ENCODE peak calls at places on chromosome 1, in seven cellular contexts. One of them, this sample, is unnamed. For H3K4me1, the result is how much of the 10 kb centered on the place peaks cover.

GRCh38 chr1:82091729-82092128 is 291.0 kb downstream of the ADGRL2 start:
- DNase-seq in cardiac muscle cell: no peak
- DNase-seq in upper lobe of right lung: no peak
- DNase-seq in esophagus squamous epithelium: no peak
- DNase-seq in mesendoderm: peak
- DNase-seq in left ventricle myocardium inferior: no peak
- DNase-seq in naive thymus-derived CD4-positive, alpha-beta T cell: no peak
- DNase-seq in this sample: no peak

GRCh38 chr1:202165267-202165941 is 5.0 kb upstream of the PTPN7 start:
- DNase-seq in cardiac muscle cell: no peak
- DNase-seq in upper lobe of right lung: peak
- DNase-seq in esophagus squamous epithelium: no peak
- DNase-seq in mesendoderm: no peak
- DNase-seq in left ventricle myocardium inferior: no peak
- DNase-seq in naive thymus-derived CD4-positive, alpha-beta T cell: no peak
- DNase-seq in this sample: no peak

GRCh38 chr1:159175571-159175970 is 4.2 kb downstream of the CADM3 start:
- DNase-seq in cardiac muscle cell: no peak
- DNase-seq in upper lobe of right lung: no peak
- DNase-seq in esophagus squamous epithelium: no peak
- DNase-seq in mesendoderm: no peak
- DNase-seq in left ventricle myocardium inferior: no peak
- DNase-seq in naive thymus-derived CD4-positive, alpha-beta T cell: no peak
- DNase-seq in this sample: no peak

GRCh38 chr1:66605419-66605997 is 71.6 kb downstream of the SGIP1 start:
- DNase-seq in cardiac muscle cell: no peak
- DNase-seq in upper lobe of right lung: no peak
- DNase-seq in esophagus squamous epithelium: no peak
- DNase-seq in mesendoderm: no peak
- DNase-seq in left ventricle myocardium inferior: no peak
- DNase-seq in naive thymus-derived CD4-positive, alpha-beta T cell: no peak
- DNase-seq in this sample: no peak

GRCh38 chr1:56547977-56548376 is 31.4 kb downstream of the PLPP3 start:
- DNase-seq in cardiac muscle cell: no peak
- DNase-seq in upper lobe of right lung: no peak
- DNase-seq in esophagus squamous epithelium: no peak
- DNase-seq in mesendoderm: no peak
- DNase-seq in left ventricle myocardium inferior: peak
- DNase-seq in naive thymus-derived CD4-positive, alpha-beta T cell: no peak
- DNase-seq in this sample: no peak

GRCh38 chr1:56911098-56911497 is 54.7 kb downstream of the C8B start:
- DNase-seq in cardiac muscle cell: no peak
- DNase-seq in upper lobe of right lung: no peak
- DNase-seq in esophagus squamous epithelium: no peak
- DNase-seq in mesendoderm: no peak
- DNase-seq in left ventricle myocardium inferior: no peak
- DNase-seq in naive thymus-derived CD4-positive, alpha-beta T cell: no peak
- DNase-seq in this sample: no peak

GRCh38 chr1:78619803-78620579 is at the start of gene IFI44L:
- DNase-seq in cardiac muscle cell: no peak
- DNase-seq in upper lobe of right lung: no peak
- DNase-seq in esophagus squamous epithelium: no peak
- DNase-seq in mesendoderm: no peak
- DNase-seq in left ventricle myocardium inferior: peak
- DNase-seq in naive thymus-derived CD4-positive, alpha-beta T cell: peak
- DNase-seq in this sample: no peak

GRCh38 chr1:228340686-228341449 is 65.8 kb downstream of the TRIM11 start:
- DNase-seq in cardiac muscle cell: no peak
- DNase-seq in upper lobe of right lung: no peak
- DNase-seq in esophagus squamous epithelium: no peak
- DNase-seq in mesendoderm: peak
- DNase-seq in left ventricle myocardium inferior: no peak
- DNase-seq in naive thymus-derived CD4-positive, alpha-beta T cell: no peak
- DNase-seq in this sample: no peak

GRCh38 chr1:192610114-192610958 is 25.6 kb upstream of the RGS13 start:
- DNase-seq in cardiac muscle cell: no peak
- DNase-seq in upper lobe of right lung: no peak
- DNase-seq in esophagus squamous epithelium: no peak
- DNase-seq in mesendoderm: no peak
- DNase-seq in left ventricle myocardium inferior: no peak
- DNase-seq in naive thymus-derived CD4-positive, alpha-beta T cell: peak
- DNase-seq in this sample: no peak

GRCh38 chr1:236705771-236706565 is 19.7 kb downstream of the ACTN2 start:
- DNase-seq in cardiac muscle cell: peak
- DNase-seq in upper lobe of right lung: no peak
- DNase-seq in esophagus squamous epithelium: no peak
- DNase-seq in mesendoderm: no peak
- DNase-seq in left ventricle myocardium inferior: no peak
- DNase-seq in naive thymus-derived CD4-positive, alpha-beta T cell: no peak
- DNase-seq in this sample: no peak

GRCh38 chr1:228786361-228787129 is 51.3 kb downstream of the RHOU start:
- DNase-seq in cardiac muscle cell: no peak
- DNase-seq in upper lobe of right lung: no peak
- DNase-seq in esophagus squamous epithelium: no peak
- DNase-seq in mesendoderm: no peak
- DNase-seq in left ventricle myocardium inferior: no peak
- DNase-seq in naive thymus-derived CD4-positive, alpha-beta T cell: no peak
- DNase-seq in this sample: no peak

GRCh38 chr1:55466343-55466742 is 251.2 kb upstream of the USP24 start:
- DNase-seq in cardiac muscle cell: no peak
- DNase-seq in upper lobe of right lung: no peak
- DNase-seq in esophagus squamous epithelium: no peak
- DNase-seq in mesendoderm: no peak
- DNase-seq in left ventricle myocardium inferior: no peak
- DNase-seq in naive thymus-derived CD4-positive, alpha-beta T cell: no peak
- DNase-seq in this sample: no peak

GRCh38 chr1:40711465-40712404 is 20.2 kb downstream of the NFYC start:
- DNase-seq in cardiac muscle cell: peak
- DNase-seq in upper lobe of right lung: no peak
- DNase-seq in esophagus squamous epithelium: no peak
- DNase-seq in mesendoderm: no peak
- DNase-seq in left ventricle myocardium inferior: no peak
- DNase-seq in naive thymus-derived CD4-positive, alpha-beta T cell: no peak
- DNase-seq in this sample: no peak

GRCh38 chr1:96674909-96675308 is 46.7 kb upstream of the PTBP2 start:
- DNase-seq in cardiac muscle cell: no peak
- DNase-seq in upper lobe of right lung: no peak
- DNase-seq in esophagus squamous epithelium: no peak
- DNase-seq in mesendoderm: peak
- DNase-seq in left ventricle myocardium inferior: no peak
- DNase-seq in naive thymus-derived CD4-positive, alpha-beta T cell: no peak
- DNase-seq in this sample: no peak

GRCh38 chr1:23562138-23562819 is 3.0 kb upstream of the ID3 start:
- DNase-seq in cardiac muscle cell: peak
- DNase-seq in upper lobe of right lung: peak
- DNase-seq in esophagus squamous epithelium: peak
- DNase-seq in mesendoderm: peak
- DNase-seq in left ventricle myocardium inferior: peak
- DNase-seq in naive thymus-derived CD4-positive, alpha-beta T cell: no peak
- DNase-seq in this sample: no peak

GRCh38 chr1:37498872-37499617 is 15.5 kb downstream of the MEAF6 start:
- DNase-seq in cardiac muscle cell: peak
- DNase-seq in upper lobe of right lung: no peak
- DNase-seq in esophagus squamous epithelium: no peak
- DNase-seq in mesendoderm: no peak
- DNase-seq in left ventricle myocardium inferior: no peak
- DNase-seq in naive thymus-derived CD4-positive, alpha-beta T cell: no peak
- DNase-seq in this sample: no peak

GRCh38 chr1:65277605-65278343 is 31.6 kb upstream of the DNAJC6 start:
- DNase-seq in cardiac muscle cell: peak
- DNase-seq in upper lobe of right lung: no peak
- DNase-seq in esophagus squamous epithelium: no peak
- DNase-seq in mesendoderm: peak
- DNase-seq in left ventricle myocardium inferior: no peak
- DNase-seq in naive thymus-derived CD4-positive, alpha-beta T cell: no peak
- DNase-seq in this sample: no peak

GRCh38 chr1:192904438-192904895 is 95.6 kb downstream of the RGS2 start:
- DNase-seq in cardiac muscle cell: no peak
- DNase-seq in upper lobe of right lung: no peak
- DNase-seq in esophagus squamous epithelium: no peak
- DNase-seq in mesendoderm: no peak
- DNase-seq in left ventricle myocardium inferior: no peak
- DNase-seq in naive thymus-derived CD4-positive, alpha-beta T cell: no peak
- DNase-seq in this sample: no peak

GRCh38 chr1:31934251-31934650 is 3.9 kb downstream of the PTP4A2 start:
- DNase-seq in cardiac muscle cell: no peak
- DNase-seq in upper lobe of right lung: no peak
- DNase-seq in esophagus squamous epithelium: no peak
- DNase-seq in mesendoderm: no peak
- DNase-seq in left ventricle myocardium inferior: no peak
- DNase-seq in naive thymus-derived CD4-positive, alpha-beta T cell: no peak
- DNase-seq in this sample: no peak
- H3K4me1 ChIP-seq in cardiac muscle cell: under half
- H3K4me1 ChIP-seq in upper lobe of right lung: half or more
- H3K4me1 ChIP-seq in esophagus squamous epithelium: half or more
- H3K4me1 ChIP-seq in mesendoderm: under half
- H3K4me1 ChIP-seq in left ventricle myocardium inferior: half or more
- H3K4me1 ChIP-seq in naive thymus-derived CD4-positive, alpha-beta T cell: half or more
- H3K4me1 ChIP-seq in this sample: half or more

GRCh38 chr1:32179443-32180185 is at the start of gene TXLNA:
- DNase-seq in cardiac muscle cell: peak
- DNase-seq in upper lobe of right lung: peak
- DNase-seq in esophagus squamous epithelium: peak
- DNase-seq in mesendoderm: peak
- DNase-seq in left ventricle myocardium inferior: peak
- DNase-seq in naive thymus-derived CD4-positive, alpha-beta T cell: peak
- DNase-seq in this sample: peak
- H3K4me1 ChIP-seq in cardiac muscle cell: under half
- H3K4me1 ChIP-seq in upper lobe of right lung: under half
- H3K4me1 ChIP-seq in esophagus squamous epithelium: under half
- H3K4me1 ChIP-seq in mesendoderm: under half
- H3K4me1 ChIP-seq in left ventricle myocardium inferior: half or more
- H3K4me1 ChIP-seq in naive thymus-derived CD4-positive, alpha-beta T cell: under half
- H3K4me1 ChIP-seq in this sample: under half

GRCh38 chr1:31055953-31056352 is 9.6 kb downstream of the PUM1 start:
- DNase-seq in cardiac muscle cell: no peak
- DNase-seq in upper lobe of right lung: no peak
- DNase-seq in esophagus squamous epithelium: no peak
- DNase-seq in mesendoderm: no peak
- DNase-seq in left ventricle myocardium inferior: no peak
- DNase-seq in naive thymus-derived CD4-positive, alpha-beta T cell: no peak
- DNase-seq in this sample: no peak

GRCh38 chr1:31054958-31055481 is 10.5 kb downstream of the PUM1 start:
- DNase-seq in cardiac muscle cell: no peak
- DNase-seq in upper lobe of right lung: no peak
- DNase-seq in esophagus squamous epithelium: no peak
- DNase-seq in mesendoderm: no peak
- DNase-seq in left ventricle myocardium inferior: no peak
- DNase-seq in naive thymus-derived CD4-positive, alpha-beta T cell: no peak
- DNase-seq in this sample: no peak

GRCh38 chr1:31054349-31054748 is 11.2 kb downstream of the PUM1 start:
- DNase-seq in cardiac muscle cell: no peak
- DNase-seq in upper lobe of right lung: no peak
- DNase-seq in esophagus squamous epithelium: no peak
- DNase-seq in mesendoderm: no peak
- DNase-seq in left ventricle myocardium inferior: no peak
- DNase-seq in naive thymus-derived CD4-positive, alpha-beta T cell: no peak
- DNase-seq in this sample: no peak

GRCh38 chr1:31055501-31055900 is 10.0 kb downstream of the PUM1 start:
- DNase-seq in cardiac muscle cell: no peak
- DNase-seq in upper lobe of right lung: no peak
- DNase-seq in esophagus squamous epithelium: no peak
- DNase-seq in mesendoderm: no peak
- DNase-seq in left ventricle myocardium inferior: no peak
- DNase-seq in naive thymus-derived CD4-positive, alpha-beta T cell: no peak
- DNase-seq in this sample: no peak

GRCh38 chr1:31058012-31058411 is 7.5 kb downstream of the PUM1 start:
- DNase-seq in cardiac muscle cell: no peak
- DNase-seq in upper lobe of right lung: no peak
- DNase-seq in esophagus squamous epithelium: no peak
- DNase-seq in mesendoderm: no peak
- DNase-seq in left ventricle myocardium inferior: no peak
- DNase-seq in naive thymus-derived CD4-positive, alpha-beta T cell: peak
- DNase-seq in this sample: no peak
- H3K4me1 ChIP-seq in cardiac muscle cell: under half
- H3K4me1 ChIP-seq in upper lobe of right lung: half or more
- H3K4me1 ChIP-seq in esophagus squamous epithelium: under half
- H3K4me1 ChIP-seq in mesendoderm: under half
- H3K4me1 ChIP-seq in left ventricle myocardium inferior: half or more
- H3K4me1 ChIP-seq in naive thymus-derived CD4-positive, alpha-beta T cell: half or more
- H3K4me1 ChIP-seq in this sample: under half

DNA sequence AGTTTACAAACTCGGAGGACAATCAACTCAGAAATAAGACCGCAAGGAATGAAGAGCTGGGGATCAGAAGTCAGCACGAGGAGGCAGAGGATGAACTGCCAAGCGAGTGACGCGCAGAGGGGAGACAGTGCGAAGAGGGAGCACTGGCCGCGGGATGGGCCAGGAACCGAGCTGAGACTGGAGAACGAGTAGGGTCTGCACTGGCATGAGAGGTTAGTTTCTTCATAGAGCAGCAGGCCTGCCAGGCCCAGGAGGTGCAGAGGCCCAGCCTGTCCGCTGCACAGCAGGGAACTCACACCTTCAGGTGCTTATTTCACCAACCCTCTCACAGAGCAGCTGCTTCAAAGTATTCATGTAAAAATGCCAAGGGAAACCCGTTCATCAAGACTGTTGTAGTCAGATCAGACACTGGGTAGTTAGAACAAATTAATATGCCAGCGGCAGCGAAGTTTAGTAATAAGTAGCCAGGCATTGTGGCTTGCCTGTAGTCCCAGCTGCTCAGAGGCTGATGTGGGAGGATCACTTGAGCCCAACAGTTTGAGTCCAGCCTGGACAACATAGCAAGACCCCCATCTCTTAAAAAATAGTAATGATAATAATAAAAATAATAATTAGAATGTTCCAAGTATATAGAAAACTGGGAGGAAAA is 144.5 kb downstream of the SLC45A1 start:
- DNase-seq in cardiac muscle cell: no peak
- DNase-seq in upper lobe of right lung: peak
- DNase-seq in esophagus squamous epithelium: no peak
- DNase-seq in mesendoderm: no peak
- DNase-seq in left ventricle myocardium inferior: no peak
- DNase-seq in naive thymus-derived CD4-positive, alpha-beta T cell: no peak
- DNase-seq in this sample: no peak
- H3K4me1 ChIP-seq in cardiac muscle cell: under half
- H3K4me1 ChIP-seq in upper lobe of right lung: half or more
- H3K4me1 ChIP-seq in esophagus squamous epithelium: under half
- H3K4me1 ChIP-seq in mesendoderm: under half
- H3K4me1 ChIP-seq in left ventricle myocardium inferior: half or more
- H3K4me1 ChIP-seq in naive thymus-derived CD4-positive, alpha-beta T cell: under half
- H3K4me1 ChIP-seq in this sample: under half

This sample was measured in Panc1.